ENCODE peak calls at places on chromosomes 16 and 17, in ten cellular contexts. M is NCI-H1105 treated with DMSO at 0.1 percent for 48 hours; T is dorsolateral prefrontal cortex; H is stimulated activated naive CD8-positive, alpha-beta T cell treated with anti-CD3 and anti-CD28 coated beads, Interleukin-15, amount 100 ng/mL, for 72 hours; A is retina; U is ELF-1; D is CD8-positive, alpha-beta memory T cell; B is AG09309; Z is AG08395; Y is ovary. X is an unnamed sample.

GRCh38 chr16:50740747-50741146 is 1.1 kb upstream of the CYLD start:
- DNase-seq in T (no peak), M (no peak), Z (peak), U (no peak), A (no peak), H (no peak), D (no peak), B (no peak), Y (no peak), X (no peak)

GRCh38 chr17:36183001-36183810 is 6.8 kb upstream of the TBC1D3B start:
- DNase-seq in T (no peak), M (peak), D (peak), Y (peak), H (no peak), Z (peak), B (peak), U (peak), A (peak), X (peak)

GRCh38 chr17:40557531-40558299 is 7.6 kb downstream of the CCR7 start:
- DNase-seq in B (no peak), Y (peak), D (peak), Z (no peak), H (no peak), A (no peak), M (no peak), U (no peak), T (no peak), X (peak)

GRCh38 chr17:74822329-74823175 is 37.1 kb downstream of the GRIN2C start:
- DNase-seq in T (no peak), U (no peak), Z (no peak), M (no peak), D (no peak), Y (no peak), A (peak), B (no peak), H (no peak), X (peak)

GRCh38 chr17:77698903-77699615 is 259.4 kb upstream of the TNRC6C start:
- DNase-seq in M (no peak), H (no peak), B (no peak), A (peak), T (no peak), Z (no peak), Y (no peak), D (no peak), U (no peak), X (no peak)

GRCh38 chr16:11050954-11051353 is 106.6 kb downstream of the CLEC16A start:
- DNase-seq in B (no peak), D (no peak), U (no peak), Y (no peak), T (no peak), M (no peak), Z (no peak), H (no peak), A (no peak), X (no peak)

GRCh38 chr17:83064732-83065659 is 14.4 kb upstream of the METRNL start:
- DNase-seq in A (no peak), B (no peak), M (no peak), D (peak), H (no peak), U (no peak), Z (no peak), T (peak), Y (peak), X (no peak)

GRCh38 chr17:41785876-41786226 is 660 bp downstream of the JUP start:
- DNase-seq in B (no peak), H (no peak), Y (peak), M (peak), A (no peak), D (no peak), Z (no peak), U (peak), T (no peak), X (peak)

GRCh38 chr16:11306997-11307638 is 26.0 kb upstream of the PRM1 start:
- DNase-seq in Z (no peak), M (no peak), T (no peak), H (no peak), Y (no peak), D (no peak), B (no peak), A (no peak), U (no peak), X (no peak)

GRCh38 chr16:70391881-70392481 is 45.3 kb downstream of the DDX19A start:
- DNase-seq in A (no peak), U (no peak), D (no peak), Y (no peak), Z (peak), M (no peak), B (peak), H (no peak), T (peak), X (peak)

GRCh38 chr17:49821916-49822315 is 26.0 kb downstream of the TAC4 start:
- DNase-seq in Y (no peak), H (no peak), Z (no peak), D (no peak), U (no peak), T (no peak), A (no peak), M (no peak), B (no peak), X (no peak)

GRCh38 chr16:50997679-50998078 is 153.4 kb downstream of the SALL1 start:
- DNase-seq in D (no peak), B (no peak), H (no peak), Y (no peak), M (no peak), Z (no peak), U (no peak), A (no peak), T (no peak), X (no peak)

GRCh38 chr16:61900482-61900881 is 135.8 kb downstream of the CDH8 start:
- DNase-seq in U (no peak), B (peak), M (no peak), D (no peak), H (no peak), Z (peak), Y (no peak), A (no peak), T (no peak), X (no peak)

GRCh38 chr17:82317394-82318168 is at the start of gene CD7:
- DNase-seq in Y (no peak), B (no peak), T (no peak), M (no peak), U (no peak), H (peak), D (peak), A (no peak), Z (no peak), X (no peak)

GRCh38 chr17:34306466-34306865 is 12.8 kb upstream of the CCL8 start:
- DNase-seq in Y (no peak), D (no peak), U (peak), Z (peak), A (no peak), T (no peak), B (peak), H (no peak), M (no peak), X (no peak)

GRCh38 chr17:48472485-48473281 is 42.7 kb upstream of the SKAP1 start:
- DNase-seq in H (no peak), T (no peak), B (no peak), A (peak), Z (peak), U (peak), M (peak), Y (no peak), D (peak), X (no peak)

GRCh38 chr16:29745853-29746345 is at the start of gene C16orf54:
- DNase-seq in T (peak), D (peak), Z (no peak), H (peak), M (no peak), Y (no peak), A (no peak), B (no peak), U (no peak), X (peak)

GRCh38 chr17:77772461-77772897 is 186.0 kb upstream of the TNRC6C start:
- DNase-seq in M (no peak), B (no peak), Z (peak), T (no peak), D (peak), A (peak), Y (no peak), H (peak), U (peak), X (peak)

GRCh38 chr17:19386276-19386863 is 620 bp downstream of the MFAP4 start:
- DNase-seq in B (peak), Y (peak), Z (peak), T (no peak), M (no peak), U (no peak), H (no peak), D (peak), A (peak), X (peak)

GRCh38 chr17:27323538-27324212 is 29.8 kb downstream of the WSB1 start:
- DNase-seq in U (peak), Y (peak), D (no peak), B (no peak), T (no peak), Z (peak), H (no peak), A (no peak), M (no peak), X (peak)

GRCh38 chr16:78599271-78599670 is 499.8 kb downstream of the WWOX start:
- DNase-seq in H (no peak), U (peak), Y (no peak), Z (no peak), M (no peak), A (peak), D (no peak), T (no peak), B (no peak), X (no peak)

GRCh38 chr17:77214328-77214727 is 73.6 kb downstream of the SEC14L1 start:
- DNase-seq in D (no peak), B (no peak), A (no peak), H (no peak), Z (no peak), M (no peak), Y (no peak), T (peak), U (no peak), X (no peak)